ENCODE peak calls at places on chromosomes 4 and X, in seven cellular contexts. One of them, this sample, is unnamed.
A peak's percentile ranks its signal among the peaks of the same experiment; 100 is the strongest.

GRCh38 chrX:86133761-86134160 is 14.5 kb upstream of the DACH2 start:
- DNase-seq in NCI-H2029 treated with DMSO at 0.1 percent for 48 hours: no peak
- DNase-seq in right atrium auricular region: no peak
- DNase-seq in AG09309: no peak
- DNase-seq in B cell: no peak
- DNase-seq in COR-L47: no peak
- DNase-seq in activated naive CD4-positive, alpha-beta T cell treated with anti-CD3 and anti-CD28 coated beads, Interleukin-2, amount 50 U/mL, for 72 hours: no peak
- DNase-seq in this sample: no peak

GRCh38 chr4:64781737-64782326 is 372.6 kb upstream of the TECRL start:
- DNase-seq in right atrium auricular region: no peak
- DNase-seq in B cell: no peak
- DNase-seq in COR-L47: peak; percentile 9
- DNase-seq in NCI-H2029 treated with DMSO at 0.1 percent for 48 hours: peak; percentile 40
- DNase-seq in activated naive CD4-positive, alpha-beta T cell treated with anti-CD3 and anti-CD28 coated beads, Interleukin-2, amount 50 U/mL, for 72 hours: no peak
- DNase-seq in AG09309: no peak
- DNase-seq in this sample: peak; percentile 80

GRCh38 chr4:30837131-30837539 is 117.0 kb downstream of the PCDH7 start:
- DNase-seq in NCI-H2029 treated with DMSO at 0.1 percent for 48 hours: no peak
- DNase-seq in activated naive CD4-positive, alpha-beta T cell treated with anti-CD3 and anti-CD28 coated beads, Interleukin-2, amount 50 U/mL, for 72 hours: no peak
- DNase-seq in COR-L47: no peak
- DNase-seq in B cell: no peak
- DNase-seq in right atrium auricular region: no peak
- DNase-seq in AG09309: no peak
- DNase-seq in this sample: no peak

GRCh38 chrX:13742397-13743176 is 8.0 kb downstream of the OFD1 start:
- DNase-seq in AG09309: no peak
- DNase-seq in B cell: peak; percentile 55
- DNase-seq in right atrium auricular region: no peak
- DNase-seq in COR-L47: no peak
- DNase-seq in NCI-H2029 treated with DMSO at 0.1 percent for 48 hours: no peak
- DNase-seq in activated naive CD4-positive, alpha-beta T cell treated with anti-CD3 and anti-CD28 coated beads, Interleukin-2, amount 50 U/mL, for 72 hours: no peak
- DNase-seq in this sample: no peak

GRCh38 chr4:7655549-7656243 is 221.0 kb upstream of the PSAPL1 start:
- DNase-seq in B cell: no peak
- DNase-seq in right atrium auricular region: no peak
- DNase-seq in NCI-H2029 treated with DMSO at 0.1 percent for 48 hours: no peak
- DNase-seq in AG09309: no peak
- DNase-seq in COR-L47: peak; percentile 85
- DNase-seq in activated naive CD4-positive, alpha-beta T cell treated with anti-CD3 and anti-CD28 coated beads, Interleukin-2, amount 50 U/mL, for 72 hours: no peak
- DNase-seq in this sample: no peak

GRCh38 chr4:38664704-38665401 is 854 bp downstream of the KLF3 start:
- DNase-seq in COR-L47: peak; percentile 71
- DNase-seq in right atrium auricular region: peak; percentile 68
- DNase-seq in B cell: no peak
- DNase-seq in NCI-H2029 treated with DMSO at 0.1 percent for 48 hours: peak; percentile 36
- DNase-seq in AG09309: no peak
- DNase-seq in activated naive CD4-positive, alpha-beta T cell treated with anti-CD3 and anti-CD28 coated beads, Interleukin-2, amount 50 U/mL, for 72 hours: peak; percentile 59
- DNase-seq in this sample: peak; percentile 39

GRCh38 chrX:39787999-39788398 is 309.8 kb downstream of the BCOR start:
- DNase-seq in right atrium auricular region: no peak
- DNase-seq in AG09309: no peak
- DNase-seq in COR-L47: no peak
- DNase-seq in NCI-H2029 treated with DMSO at 0.1 percent for 48 hours: no peak
- DNase-seq in activated naive CD4-positive, alpha-beta T cell treated with anti-CD3 and anti-CD28 coated beads, Interleukin-2, amount 50 U/mL, for 72 hours: no peak
- DNase-seq in B cell: no peak
- DNase-seq in this sample: no peak

GRCh38 chrX:57680160-57680559 is at the start of gene NLRP2B:
- DNase-seq in AG09309: no peak
- DNase-seq in activated naive CD4-positive, alpha-beta T cell treated with anti-CD3 and anti-CD28 coated beads, Interleukin-2, amount 50 U/mL, for 72 hours: no peak
- DNase-seq in right atrium auricular region: no peak
- DNase-seq in B cell: no peak
- DNase-seq in NCI-H2029 treated with DMSO at 0.1 percent for 48 hours: no peak
- DNase-seq in COR-L47: no peak
- DNase-seq in this sample: no peak

GRCh38 chrX:129663171-129663570 is 8.4 kb upstream of the APLN start:
- DNase-seq in AG09309: no peak
- DNase-seq in B cell: no peak
- DNase-seq in NCI-H2029 treated with DMSO at 0.1 percent for 48 hours: no peak
- DNase-seq in right atrium auricular region: no peak
- DNase-seq in activated naive CD4-positive, alpha-beta T cell treated with anti-CD3 and anti-CD28 coated beads, Interleukin-2, amount 50 U/mL, for 72 hours: no peak
- DNase-seq in COR-L47: no peak
- DNase-seq in this sample: no peak

GRCh38 chr4:168942985-168943384 is 67.1 kb downstream of the CBR4 start:
- DNase-seq in B cell: no peak
- DNase-seq in activated naive CD4-positive, alpha-beta T cell treated with anti-CD3 and anti-CD28 coated beads, Interleukin-2, amount 50 U/mL, for 72 hours: no peak
- DNase-seq in COR-L47: no peak
- DNase-seq in NCI-H2029 treated with DMSO at 0.1 percent for 48 hours: no peak
- DNase-seq in right atrium auricular region: no peak
- DNase-seq in AG09309: no peak
- DNase-seq in this sample: peak; percentile 45

GRCh38 chr4:122313001-122313400 is 65.8 kb upstream of the ADAD1 start:
- DNase-seq in activated naive CD4-positive, alpha-beta T cell treated with anti-CD3 and anti-CD28 coated beads, Interleukin-2, amount 50 U/mL, for 72 hours: no peak
- DNase-seq in NCI-H2029 treated with DMSO at 0.1 percent for 48 hours: no peak
- DNase-seq in COR-L47: no peak
- DNase-seq in B cell: no peak
- DNase-seq in right atrium auricular region: no peak
- DNase-seq in AG09309: no peak
- DNase-seq in this sample: no peak

GRCh38 chrX:71301195-71301924 is at the start of gene ITGB1BP2:
- DNase-seq in B cell: no peak
- DNase-seq in COR-L47: no peak
- DNase-seq in AG09309: no peak
- DNase-seq in activated naive CD4-positive, alpha-beta T cell treated with anti-CD3 and anti-CD28 coated beads, Interleukin-2, amount 50 U/mL, for 72 hours: no peak
- DNase-seq in right atrium auricular region: no peak
- DNase-seq in NCI-H2029 treated with DMSO at 0.1 percent for 48 hours: no peak
- DNase-seq in this sample: no peak

GRCh38 chr4:1243451-1244080 is 5.4 kb downstream of the CTBP1 start:
- DNase-seq in NCI-H2029 treated with DMSO at 0.1 percent for 48 hours: no peak
- DNase-seq in AG09309: no peak
- DNase-seq in activated naive CD4-positive, alpha-beta T cell treated with anti-CD3 and anti-CD28 coated beads, Interleukin-2, amount 50 U/mL, for 72 hours: no peak
- DNase-seq in COR-L47: no peak
- DNase-seq in right atrium auricular region: no peak
- DNase-seq in B cell: no peak
- DNase-seq in this sample: no peak

GRCh38 chr4:25234390-25235367 is 846 bp downstream of the PI4K2B start:
- DNase-seq in B cell: peak; percentile 58
- DNase-seq in AG09309: peak; percentile 61
- DNase-seq in right atrium auricular region: peak; percentile 60
- DNase-seq in NCI-H2029 treated with DMSO at 0.1 percent for 48 hours: peak; percentile 49
- DNase-seq in activated naive CD4-positive, alpha-beta T cell treated with anti-CD3 and anti-CD28 coated beads, Interleukin-2, amount 50 U/mL, for 72 hours: peak; percentile 81
- DNase-seq in COR-L47: peak; percentile 54
- DNase-seq in this sample: peak; percentile 78

GRCh38 chrX:10010686-10011085 is 43.5 kb downstream of the CLDN34 start:
- DNase-seq in B cell: no peak
- DNase-seq in activated naive CD4-positive, alpha-beta T cell treated with anti-CD3 and anti-CD28 coated beads, Interleukin-2, amount 50 U/mL, for 72 hours: no peak
- DNase-seq in right atrium auricular region: no peak
- DNase-seq in AG09309: no peak
- DNase-seq in NCI-H2029 treated with DMSO at 0.1 percent for 48 hours: no peak
- DNase-seq in COR-L47: no peak
- DNase-seq in this sample: peak; percentile 49

GRCh38 chr4:71709961-71710360 is 73.9 kb downstream of the GC start:
- DNase-seq in right atrium auricular region: no peak
- DNase-seq in B cell: no peak
- DNase-seq in activated naive CD4-positive, alpha-beta T cell treated with anti-CD3 and anti-CD28 coated beads, Interleukin-2, amount 50 U/mL, for 72 hours: no peak
- DNase-seq in NCI-H2029 treated with DMSO at 0.1 percent for 48 hours: no peak
- DNase-seq in COR-L47: no peak
- DNase-seq in AG09309: no peak
- DNase-seq in this sample: peak; percentile 76

GRCh38 chrX:103423955-103424640 is 47.8 kb downstream of the BEX3 start:
- DNase-seq in activated naive CD4-positive, alpha-beta T cell treated with anti-CD3 and anti-CD28 coated beads, Interleukin-2, amount 50 U/mL, for 72 hours: no peak
- DNase-seq in B cell: no peak
- DNase-seq in COR-L47: no peak
- DNase-seq in NCI-H2029 treated with DMSO at 0.1 percent for 48 hours: no peak
- DNase-seq in AG09309: no peak
- DNase-seq in right atrium auricular region: no peak
- DNase-seq in this sample: no peak

GRCh38 chr4:176377705-176378302 is 58.0 kb downstream of the SPCS3 start:
- DNase-seq in COR-L47: peak; percentile 29
- DNase-seq in right atrium auricular region: no peak
- DNase-seq in AG09309: no peak
- DNase-seq in B cell: no peak
- DNase-seq in NCI-H2029 treated with DMSO at 0.1 percent for 48 hours: no peak
- DNase-seq in activated naive CD4-positive, alpha-beta T cell treated with anti-CD3 and anti-CD28 coated beads, Interleukin-2, amount 50 U/mL, for 72 hours: no peak
- DNase-seq in this sample: peak; percentile 59

GRCh38 chr4:116632269-116632668 is 453.1 kb downstream of the TRAM1L1 start:
- DNase-seq in NCI-H2029 treated with DMSO at 0.1 percent for 48 hours: no peak
- DNase-seq in right atrium auricular region: no peak
- DNase-seq in COR-L47: no peak
- DNase-seq in activated naive CD4-positive, alpha-beta T cell treated with anti-CD3 and anti-CD28 coated beads, Interleukin-2, amount 50 U/mL, for 72 hours: no peak
- DNase-seq in B cell: no peak
- DNase-seq in AG09309: no peak
- DNase-seq in this sample: no peak

GRCh38 chrX:12480956-12481355 is 310.3 kb upstream of the PRPS2 start:
- DNase-seq in AG09309: no peak
- DNase-seq in activated naive CD4-positive, alpha-beta T cell treated with anti-CD3 and anti-CD28 coated beads, Interleukin-2, amount 50 U/mL, for 72 hours: no peak
- DNase-seq in right atrium auricular region: no peak
- DNase-seq in COR-L47: no peak
- DNase-seq in B cell: no peak
- DNase-seq in NCI-H2029 treated with DMSO at 0.1 percent for 48 hours: no peak
- DNase-seq in this sample: no peak

GRCh38 chr4:4361883-4362282 is 25.0 kb upstream of the NSG1 start:
- DNase-seq in activated naive CD4-positive, alpha-beta T cell treated with anti-CD3 and anti-CD28 coated beads, Interleukin-2, amount 50 U/mL, for 72 hours: no peak
- DNase-seq in right atrium auricular region: no peak
- DNase-seq in AG09309: no peak
- DNase-seq in COR-L47: no peak
- DNase-seq in B cell: no peak
- DNase-seq in NCI-H2029 treated with DMSO at 0.1 percent for 48 hours: no peak
- DNase-seq in this sample: no peak

GRCh38 chr4:168177546-168178149 is 85.3 kb downstream of the ANXA10 start:
- DNase-seq in NCI-H2029 treated with DMSO at 0.1 percent for 48 hours: no peak
- DNase-seq in activated naive CD4-positive, alpha-beta T cell treated with anti-CD3 and anti-CD28 coated beads, Interleukin-2, amount 50 U/mL, for 72 hours: no peak
- DNase-seq in AG09309: no peak
- DNase-seq in right atrium auricular region: no peak
- DNase-seq in COR-L47: no peak
- DNase-seq in B cell: no peak
- DNase-seq in this sample: no peak

GRCh38 chr4:169934794-169935400 is 91.3 kb downstream of the MFAP3L start:
- DNase-seq in AG09309: no peak
- DNase-seq in right atrium auricular region: no peak
- DNase-seq in activated naive CD4-positive, alpha-beta T cell treated with anti-CD3 and anti-CD28 coated beads, Interleukin-2, amount 50 U/mL, for 72 hours: no peak
- DNase-seq in B cell: no peak
- DNase-seq in COR-L47: no peak
- DNase-seq in NCI-H2029 treated with DMSO at 0.1 percent for 48 hours: no peak
- DNase-seq in this sample: no peak

GRCh38 chr4:7964890-7965662 is 25.4 kb upstream of the AFAP1 start:
- DNase-seq in B cell: no peak
- DNase-seq in right atrium auricular region: peak; percentile 72
- DNase-seq in activated naive CD4-positive, alpha-beta T cell treated with anti-CD3 and anti-CD28 coated beads, Interleukin-2, amount 50 U/mL, for 72 hours: no peak
- DNase-seq in COR-L47: no peak
- DNase-seq in AG09309: no peak
- DNase-seq in NCI-H2029 treated with DMSO at 0.1 percent for 48 hours: no peak
- DNase-seq in this sample: peak; percentile 44

GRCh38 chr4:27176400-27176799 is 315.8 kb downstream of the STIM2 start:
- DNase-seq in AG09309: peak; percentile 48
- DNase-seq in COR-L47: peak; percentile 88
- DNase-seq in activated naive CD4-positive, alpha-beta T cell treated with anti-CD3 and anti-CD28 coated beads, Interleukin-2, amount 50 U/mL, for 72 hours: no peak
- DNase-seq in right atrium auricular region: no peak
- DNase-seq in NCI-H2029 treated with DMSO at 0.1 percent for 48 hours: peak; percentile 51
- DNase-seq in B cell: no peak
- DNase-seq in this sample: peak; percentile 59

GRCh38 chrX:110964761-110965160 is 131.2 kb upstream of the PAK3 start:
- DNase-seq in B cell: no peak
- DNase-seq in activated naive CD4-positive, alpha-beta T cell treated with anti-CD3 and anti-CD28 coated beads, Interleukin-2, amount 50 U/mL, for 72 hours: no peak
- DNase-seq in right atrium auricular region: no peak
- DNase-seq in AG09309: no peak
- DNase-seq in NCI-H2029 treated with DMSO at 0.1 percent for 48 hours: no peak
- DNase-seq in COR-L47: no peak
- DNase-seq in this sample: no peak

GRCh38 chrX:101595739-101596419 is 21.9 kb downstream of the ARMCX6 start:
- DNase-seq in NCI-H2029 treated with DMSO at 0.1 percent for 48 hours: peak; percentile 2
- DNase-seq in B cell: peak; percentile 47
- DNase-seq in COR-L47: peak; percentile 26
- DNase-seq in activated naive CD4-positive, alpha-beta T cell treated with anti-CD3 and anti-CD28 coated beads, Interleukin-2, amount 50 U/mL, for 72 hours: no peak
- DNase-seq in right atrium auricular region: no peak
- DNase-seq in AG09309: peak; percentile 52
- DNase-seq in this sample: peak; percentile 70

GRCh38 chr4:808860-809570 is 16.9 kb downstream of the CPLX1 start:
- DNase-seq in NCI-H2029 treated with DMSO at 0.1 percent for 48 hours: no peak
- DNase-seq in AG09309: no peak
- DNase-seq in right atrium auricular region: no peak
- DNase-seq in activated naive CD4-positive, alpha-beta T cell treated with anti-CD3 and anti-CD28 coated beads, Interleukin-2, amount 50 U/mL, for 72 hours: no peak
- DNase-seq in B cell: no peak
- DNase-seq in COR-L47: no peak
- DNase-seq in this sample: no peak

GRCh38 chrX:119624951-119625668 is 18.9 kb upstream of the NKRF start:
- DNase-seq in NCI-H2029 treated with DMSO at 0.1 percent for 48 hours: no peak
- DNase-seq in COR-L47: no peak
- DNase-seq in activated naive CD4-positive, alpha-beta T cell treated with anti-CD3 and anti-CD28 coated beads, Interleukin-2, amount 50 U/mL, for 72 hours: no peak
- DNase-seq in B cell: no peak
- DNase-seq in right atrium auricular region: no peak
- DNase-seq in AG09309: no peak
- DNase-seq in this sample: no peak

GRCh38 chrX:57453901-57454300 is 137.9 kb upstream of the ZXDB start:
- DNase-seq in AG09309: no peak
- DNase-seq in B cell: no peak
- DNase-seq in activated naive CD4-positive, alpha-beta T cell treated with anti-CD3 and anti-CD28 coated beads, Interleukin-2, amount 50 U/mL, for 72 hours: no peak
- DNase-seq in right atrium auricular region: no peak
- DNase-seq in COR-L47: peak; percentile 15
- DNase-seq in NCI-H2029 treated with DMSO at 0.1 percent for 48 hours: no peak
- DNase-seq in this sample: peak; percentile 49

GRCh38 chr4:118557298-118557851 is 127.8 kb upstream of the METTL14 start:
- DNase-seq in NCI-H2029 treated with DMSO at 0.1 percent for 48 hours: peak; percentile 60
- DNase-seq in right atrium auricular region: no peak
- DNase-seq in activated naive CD4-positive, alpha-beta T cell treated with anti-CD3 and anti-CD28 coated beads, Interleukin-2, amount 50 U/mL, for 72 hours: no peak
- DNase-seq in COR-L47: peak; percentile 89
- DNase-seq in AG09309: no peak
- DNase-seq in B cell: no peak
- DNase-seq in this sample: peak; percentile 58

GRCh38 chr4:158411180-158411721 is 110.4 kb upstream of the RXFP1 start:
- DNase-seq in NCI-H2029 treated with DMSO at 0.1 percent for 48 hours: no peak
- DNase-seq in COR-L47: peak; percentile 73
- DNase-seq in AG09309: no peak
- DNase-seq in right atrium auricular region: no peak
- DNase-seq in activated naive CD4-positive, alpha-beta T cell treated with anti-CD3 and anti-CD28 coated beads, Interleukin-2, amount 50 U/mL, for 72 hours: no peak
- DNase-seq in B cell: no peak
- DNase-seq in this sample: no peak

GRCh38 chr4:82648356-82648755 is 86.6 kb upstream of the TMEM150C start:
- DNase-seq in COR-L47: no peak
- DNase-seq in AG09309: no peak
- DNase-seq in activated naive CD4-positive, alpha-beta T cell treated with anti-CD3 and anti-CD28 coated beads, Interleukin-2, amount 50 U/mL, for 72 hours: no peak
- DNase-seq in right atrium auricular region: no peak
- DNase-seq in B cell: no peak
- DNase-seq in NCI-H2029 treated with DMSO at 0.1 percent for 48 hours: no peak
- DNase-seq in this sample: peak; percentile 38

GRCh38 chr4:108072300-108072699 is 82.6 kb downstream of the HADH start:
- DNase-seq in COR-L47: peak; percentile 36
- DNase-seq in NCI-H2029 treated with DMSO at 0.1 percent for 48 hours: no peak
- DNase-seq in activated naive CD4-positive, alpha-beta T cell treated with anti-CD3 and anti-CD28 coated beads, Interleukin-2, amount 50 U/mL, for 72 hours: no peak
- DNase-seq in AG09309: no peak
- DNase-seq in B cell: no peak
- DNase-seq in right atrium auricular region: no peak
- DNase-seq in this sample: peak; percentile 4

GRCh38 chr4:40887690-40888089 is 137.9 kb downstream of the NSUN7 start:
- DNase-seq in activated naive CD4-positive, alpha-beta T cell treated with anti-CD3 and anti-CD28 coated beads, Interleukin-2, amount 50 U/mL, for 72 hours: no peak
- DNase-seq in NCI-H2029 treated with DMSO at 0.1 percent for 48 hours: no peak
- DNase-seq in B cell: no peak
- DNase-seq in AG09309: peak; percentile 88
- DNase-seq in COR-L47: no peak
- DNase-seq in right atrium auricular region: no peak
- DNase-seq in this sample: no peak

GRCh38 chr4:99612704-99613103 is 38.1 kb downstream of the MTTP start:
- DNase-seq in right atrium auricular region: no peak
- DNase-seq in B cell: no peak
- DNase-seq in activated naive CD4-positive, alpha-beta T cell treated with anti-CD3 and anti-CD28 coated beads, Interleukin-2, amount 50 U/mL, for 72 hours: no peak
- DNase-seq in NCI-H2029 treated with DMSO at 0.1 percent for 48 hours: no peak
- DNase-seq in COR-L47: no peak
- DNase-seq in AG09309: no peak
- DNase-seq in this sample: no peak

This sample was measured in PC-3.